ENCODE peak calls at places on chromosome 21, in eight cellular contexts. T, I, M, U, R, Z, O and P are unnamed samples.

GRCh38 chr21:39156024-39156423 is 27.2 kb downstream of the PSMG1 start:
- DNase-seq in T (no peak), I (no peak), M (no peak), U (peak; percentile 65), R (peak; percentile 77), Z (no peak), O (no peak), P (no peak)

GRCh38 chr21:24870633-24871032 is 736.6 kb downstream of the MRPL39 start:
- DNase-seq in T (no peak), I (no peak), M (no peak), U (no peak), R (no peak), Z (no peak), O (no peak), P (no peak)

GRCh38 chr21:39318091-39318959 is 4.9 kb upstream of the BRWD1 start:
- DNase-seq in T (peak; percentile 39), I (no peak), M (no peak), U (peak; percentile 55), R (no peak), Z (no peak), O (no peak), P (no peak)

GRCh38 chr21:40752125-40752524 is 94.8 kb downstream of the DSCAM start:
- DNase-seq in T (no peak), I (no peak), M (no peak), U (no peak), R (no peak), Z (no peak), O (no peak), P (no peak)

GRCh38 chr21:29771491-29772066 is 168.2 kb downstream of the GRIK1 start:
- DNase-seq in T (no peak), I (no peak), M (no peak), U (no peak), R (no peak), Z (peak; percentile 19), O (no peak), P (no peak)

GRCh38 chr21:38170283-38170682 is 86.5 kb upstream of the KCNJ15 start:
- DNase-seq in T (peak; percentile 36), I (no peak), M (no peak), U (peak; percentile 16), R (peak; percentile 59), Z (no peak), O (no peak), P (no peak)

GRCh38 chr21:46599251-46599572 is 5.7 kb downstream of the S100B start:
- DNase-seq in T (peak; percentile 93), I (peak; percentile 40), M (no peak), U (peak; percentile 95), R (peak; percentile 94), Z (peak; percentile 10), O (no peak), P (no peak)

GRCh38 chr21:14773777-14774345 is 227.7 kb upstream of the SAMSN1 start:
- DNase-seq in T (peak; percentile 46), I (peak; percentile 74), M (peak; percentile 65), U (peak; percentile 36), R (peak; percentile 76), Z (peak; percentile 68), O (no peak), P (peak; percentile 48)

GRCh38 chr21:19999369-20000272 is 998.6 kb upstream of the NCAM2 start:
- DNase-seq in T (no peak), I (no peak), M (no peak), U (no peak), R (no peak), Z (peak; percentile 17), O (no peak), P (peak; percentile 44)

GRCh38 chr21:38243732-38244406 is 12.9 kb upstream of the KCNJ15 start:
- DNase-seq in T (no peak), I (no peak), M (no peak), U (no peak), R (no peak), Z (no peak), O (no peak), P (no peak)

GRCh38 chr21:18522181-18522771 is 118.7 kb upstream of the TMPRSS15 start:
- DNase-seq in T (no peak), I (no peak), M (no peak), U (peak; percentile 8), R (no peak), Z (no peak), O (no peak), P (peak; percentile 8)

GRCh38 chr21:28083350-28083749 is 909.3 kb downstream of the LTN1 start:
- DNase-seq in T (no peak), I (no peak), M (no peak), U (no peak), R (no peak), Z (no peak), O (no peak), P (no peak)

GRCh38 chr21:25966308-25966707 is 204.3 kb downstream of the APP start:
- DNase-seq in T (no peak), I (no peak), M (no peak), U (no peak), R (no peak), Z (no peak), O (no peak), P (no peak)

GRCh38 chr21:29233611-29234540 is 64.8 kb upstream of the BACH1 start:
- DNase-seq in T (no peak), I (no peak), M (no peak), U (no peak), R (no peak), Z (no peak), O (peak; percentile 82), P (no peak)

GRCh38 chr21:27326293-27326692 is 359.4 kb upstream of the ADAMTS5 start:
- DNase-seq in T (no peak), I (no peak), M (no peak), U (no peak), R (no peak), Z (no peak), O (no peak), P (no peak)

GRCh38 chr21:46515109-46515508 is 56.4 kb downstream of the DIP2A start:
- DNase-seq in T (peak; percentile 63), I (peak; percentile 73), M (peak; percentile 72), U (peak; percentile 65), R (peak; percentile 59), Z (no peak), O (no peak), P (no peak)

GRCh38 chr21:29149771-29150425 is 19.5 kb downstream of the MAP3K7CL start:
- DNase-seq in T (peak; percentile 42), I (no peak), M (no peak), U (peak; percentile 64), R (peak; percentile 65), Z (no peak), O (no peak), P (no peak)

GRCh38 chr21:14073615-14074014 is 137.1 kb downstream of the LIPI start:
- DNase-seq in T (no peak), I (no peak), M (no peak), U (no peak), R (no peak), Z (no peak), O (no peak), P (no peak)

GRCh38 chr21:36704958-36705678 is 6.2 kb downstream of the SIM2 start:
- DNase-seq in T (no peak), I (no peak), M (peak; percentile 41), U (no peak), R (no peak), Z (no peak), O (no peak), P (no peak)
- H3K4me3 ChIP-seq in T (no peak overlapping the region), I (no peak overlapping the region), M (peak overlapping the region; percentile 11), U (no peak overlapping the region), R (no peak overlapping the region), Z (no peak overlapping the region), O (no peak overlapping the region), P (no peak overlapping the region)

DNA sequence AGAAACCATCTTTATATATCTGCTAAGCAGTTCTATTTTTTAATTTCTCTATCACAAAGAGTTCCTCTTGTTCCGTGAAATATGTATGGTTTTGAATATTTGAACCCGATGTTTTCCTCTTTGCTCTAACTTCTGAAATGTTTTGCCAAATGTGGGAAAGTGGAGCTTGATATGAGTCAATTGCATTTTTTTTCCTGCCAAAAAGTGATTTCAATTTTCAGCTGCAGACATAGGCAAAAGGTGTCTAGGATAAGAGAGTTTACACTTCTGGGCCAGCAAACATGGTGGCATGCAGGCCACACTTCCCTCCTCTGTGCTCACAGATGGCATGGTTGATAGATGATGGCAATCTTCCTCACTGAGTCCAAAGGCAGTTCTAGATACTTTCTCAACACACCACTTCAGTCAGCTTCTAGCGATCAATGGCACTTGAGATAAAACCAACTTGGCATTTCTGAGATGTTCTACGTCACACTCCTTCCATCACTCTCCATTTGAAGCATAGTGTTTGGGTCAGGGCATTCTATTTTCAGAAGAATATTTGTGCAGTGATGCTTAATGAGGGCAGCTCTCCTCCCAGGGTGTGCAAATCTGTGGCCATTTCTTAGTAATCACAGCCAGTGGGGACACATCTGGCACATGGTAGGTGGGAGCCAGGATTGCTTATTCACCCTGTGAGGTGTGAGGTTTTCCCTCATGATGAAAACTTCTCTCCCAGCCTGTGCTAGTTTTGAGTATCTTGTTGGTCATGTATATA is 54.4 kb upstream of the SCAF4 start:
- DNase-seq in T (no peak), I (no peak), M (no peak), U (no peak), R (no peak), Z (no peak), O (no peak), P (no peak)
- TF ChIP-seq CTCF in T (no peak), I (no peak), M (no peak), U (no peak), R (no peak), Z (no peak), O (no peak), P (no peak)

GRCh38 chr21:31550070-31550469 is 109.4 kb upstream of the SOD1 start:
- DNase-seq in T (no peak), I (no peak), M (no peak), U (no peak), R (no peak), Z (no peak), O (no peak), P (no peak)
- H3K4me3 ChIP-seq in T (no peak overlapping the region), I (no peak overlapping the region), M (no peak overlapping the region), U (no peak overlapping the region), R (no peak overlapping the region), Z (no peak overlapping the region), O (no peak overlapping the region), P (no peak overlapping the region)

GRCh38 chr21:45443595-45444181 is 38.7 kb downstream of the COL18A1 start:
- DNase-seq in T (no peak), I (no peak), M (no peak), U (no peak), R (no peak), Z (no peak), O (no peak), P (no peak)
- TF ChIP-seq CTCF in T (no peak), I (no peak), M (no peak), U (peak; percentile 10), R (peak; percentile 4), Z (peak; percentile 26), O (peak; percentile 23), P (peak; percentile 23)

DNA sequence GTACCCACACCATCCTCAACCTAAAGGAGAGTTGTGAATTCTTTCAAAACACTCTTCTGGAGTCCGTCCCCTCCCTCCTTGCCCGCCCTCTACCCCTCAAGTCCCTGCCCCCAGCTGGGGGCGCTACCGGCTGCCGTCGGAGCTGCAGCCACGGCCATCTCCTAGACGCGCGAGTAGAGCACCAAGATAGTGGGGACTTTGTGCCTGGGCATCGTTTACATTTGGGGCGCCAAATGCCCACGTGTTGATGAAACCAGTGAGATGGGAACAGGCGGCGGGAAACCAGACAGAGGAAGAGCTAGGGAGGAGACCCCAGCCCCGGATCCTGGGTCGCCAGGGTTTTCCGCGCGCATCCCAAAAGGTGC is 647 bp upstream of the OLIG2 start:
- DNase-seq in T (no peak), I (no peak), M (no peak), U (no peak), R (no peak), Z (no peak), O (no peak), P (no peak)
- H3K4me3 ChIP-seq in T (no peak overlapping the region), I (no peak overlapping the region), M (no peak overlapping the region), U (no peak overlapping the region), R (no peak overlapping the region), Z (no peak overlapping the region), O (no peak overlapping the region), P (peak overlapping the region; percentile 29)

GRCh38 chr21:42094811-42095210 is 23.7 kb downstream of the UMODL1 start:
- DNase-seq in T (no peak), I (no peak), M (no peak), U (no peak), R (no peak), Z (no peak), O (no peak), P (no peak)
- TF ChIP-seq CTCF in T (no peak), I (no peak), M (no peak), U (no peak), R (peak; percentile 2), Z (peak; percentile 28), O (no peak), P (no peak)